ENCODE peak calls at places on chromosomes 4 and X, in six cellular contexts. One of them, this sample, is unnamed.
A peak's percentile ranks its signal among the peaks of the same experiment; 100 is the strongest.

GRCh38 chr4:177436456-177436855 is 5.8 kb downstream of the AGA start:
- DNase-seq in hepatocyte: no peak
- DNase-seq in cardiac muscle cell: no peak
- DNase-seq in ovary: peak; percentile 63
- DNase-seq in left ventricle myocardium inferior: no peak
- DNase-seq in aorta: no peak
- DNase-seq in this sample: no peak

GRCh38 chr4:171979461-171979860 is 166.3 kb downstream of the GALNTL6 start:
- DNase-seq in hepatocyte: no peak
- DNase-seq in cardiac muscle cell: no peak
- DNase-seq in ovary: no peak
- DNase-seq in left ventricle myocardium inferior: no peak
- DNase-seq in aorta: no peak
- DNase-seq in this sample: no peak

GRCh38 chr4:159937595-159937994 is 834.7 kb downstream of the RAPGEF2 start:
- DNase-seq in hepatocyte: no peak
- DNase-seq in cardiac muscle cell: no peak
- DNase-seq in ovary: no peak
- DNase-seq in left ventricle myocardium inferior: no peak
- DNase-seq in aorta: no peak
- DNase-seq in this sample: no peak

GRCh38 chr4:83335691-83336090 is 1.0 kb upstream of the HPSE start:
- DNase-seq in hepatocyte: no peak
- DNase-seq in cardiac muscle cell: peak; percentile 23
- DNase-seq in ovary: no peak
- DNase-seq in left ventricle myocardium inferior: no peak
- DNase-seq in aorta: no peak
- DNase-seq in this sample: no peak

GRCh38 chrX:155957843-155958242 is 39.7 kb upstream of the IL9R start:
- DNase-seq in hepatocyte: no peak
- DNase-seq in cardiac muscle cell: no peak
- DNase-seq in ovary: no peak
- DNase-seq in left ventricle myocardium inferior: no peak
- DNase-seq in aorta: no peak
- DNase-seq in this sample: no peak

GRCh38 chr4:39616651-39617050 is 22.0 kb downstream of the SMIM14 start:
- DNase-seq in hepatocyte: no peak
- DNase-seq in cardiac muscle cell: peak; percentile 51
- DNase-seq in ovary: no peak
- DNase-seq in left ventricle myocardium inferior: no peak
- DNase-seq in aorta: no peak
- DNase-seq in this sample: no peak

GRCh38 chr4:185183622-185184281 is 20.0 kb downstream of the CFAP97 start:
- DNase-seq in hepatocyte: peak; percentile 95
- DNase-seq in cardiac muscle cell: peak; percentile 95
- DNase-seq in ovary: peak; percentile 73
- DNase-seq in left ventricle myocardium inferior: peak; percentile 53
- DNase-seq in aorta: peak; percentile 79
- DNase-seq in this sample: no peak

GRCh38 chr4:128848461-128848860 is 39.0 kb downstream of the JADE1 start:
- DNase-seq in hepatocyte: no peak
- DNase-seq in cardiac muscle cell: no peak
- DNase-seq in ovary: no peak
- DNase-seq in left ventricle myocardium inferior: no peak
- DNase-seq in aorta: no peak
- DNase-seq in this sample: no peak

GRCh38 chr4:40455340-40455902 is 120.3 kb downstream of the CHRNA9 start:
- DNase-seq in hepatocyte: no peak
- DNase-seq in cardiac muscle cell: peak; percentile 47
- DNase-seq in ovary: no peak
- DNase-seq in left ventricle myocardium inferior: no peak
- DNase-seq in aorta: no peak
- DNase-seq in this sample: peak; percentile 74

GRCh38 chrX:152259150-152259549 is 120.8 kb upstream of the MAGEA10 start:
- DNase-seq in hepatocyte: no peak
- DNase-seq in cardiac muscle cell: no peak
- DNase-seq in ovary: no peak
- DNase-seq in left ventricle myocardium inferior: peak; percentile 24
- DNase-seq in aorta: no peak
- DNase-seq in this sample: no peak

DNA sequence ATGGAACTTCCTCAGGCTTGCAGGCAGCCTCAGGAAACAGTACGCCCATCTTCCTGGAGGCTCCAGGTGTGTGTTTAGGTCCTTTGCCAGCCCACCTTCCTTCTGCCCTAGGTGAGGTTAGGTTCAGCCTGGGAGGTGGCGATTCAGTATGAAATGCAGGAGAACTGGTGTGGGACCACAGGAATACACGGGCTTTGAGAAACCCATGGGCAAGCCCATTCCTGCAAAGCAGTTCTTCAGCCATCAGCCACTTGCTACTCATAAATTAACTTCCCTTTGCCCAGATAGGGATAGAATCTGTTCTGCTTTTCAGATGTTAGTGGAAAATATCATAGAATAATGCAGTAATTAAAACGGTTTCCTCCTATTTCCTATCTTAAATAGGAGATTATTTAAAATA is 32.2 kb downstream of the TBC1D14 start:
- DNase-seq in hepatocyte: no peak
- DNase-seq in cardiac muscle cell: no peak
- DNase-seq in ovary: no peak
- DNase-seq in left ventricle myocardium inferior: no peak
- DNase-seq in aorta: no peak
- DNase-seq in this sample: no peak
- H3K4me1 ChIP-seq in hepatocyte: peaks cover 47% of the 10 kb centered on the region
- H3K4me1 ChIP-seq in cardiac muscle cell: peaks cover 16% of the 10 kb centered on the region
- H3K4me1 ChIP-seq in ovary: peaks cover 12% of the 10 kb centered on the region
- H3K4me1 ChIP-seq in left ventricle myocardium inferior: peaks cover 53% of the 10 kb centered on the region
- H3K4me1 ChIP-seq in aorta: no peaks in the 10 kb centered on the region
- H3K4me1 ChIP-seq in this sample: no peaks in the 10 kb centered on the region

GRCh38 chr4:7009591-7009990 is 33.6 kb upstream of the TADA2B start:
- DNase-seq in hepatocyte: no peak
- DNase-seq in cardiac muscle cell: no peak
- DNase-seq in ovary: no peak
- DNase-seq in left ventricle myocardium inferior: no peak
- DNase-seq in aorta: no peak
- DNase-seq in this sample: no peak
- H3K36me3 ChIP-seq in hepatocyte: no peaks in the 10 kb centered on the region
- H3K36me3 ChIP-seq in cardiac muscle cell: peaks cover 17% of the 10 kb centered on the region
- H3K36me3 ChIP-seq in ovary: no peaks in the 10 kb centered on the region
- H3K36me3 ChIP-seq in left ventricle myocardium inferior: peaks cover 90% of the 10 kb centered on the region
- H3K36me3 ChIP-seq in aorta: peaks cover 8% of the 10 kb centered on the region
- H3K36me3 ChIP-seq in this sample: peaks cover 2% of the 10 kb centered on the region

GRCh38 chrX:2697306-2697705 is 6.2 kb downstream of the CD99 start:
- DNase-seq in hepatocyte: no peak
- DNase-seq in cardiac muscle cell: no peak
- DNase-seq in ovary: no peak
- DNase-seq in left ventricle myocardium inferior: no peak
- DNase-seq in aorta: no peak
- DNase-seq in this sample: no peak

GRCh38 chrX:2697741-2698294 is 6.7 kb downstream of the CD99 start:
- DNase-seq in hepatocyte: no peak
- DNase-seq in cardiac muscle cell: no peak
- DNase-seq in ovary: no peak
- DNase-seq in left ventricle myocardium inferior: no peak
- DNase-seq in aorta: no peak
- DNase-seq in this sample: no peak

GRCh38 chrX:2698604-2699003 is 7.5 kb downstream of the CD99 start:
- DNase-seq in hepatocyte: no peak
- DNase-seq in cardiac muscle cell: no peak
- DNase-seq in ovary: no peak
- DNase-seq in left ventricle myocardium inferior: no peak
- DNase-seq in aorta: no peak
- DNase-seq in this sample: no peak

GRCh38 chrX:2694868-2695267 is 3.8 kb downstream of the CD99 start:
- DNase-seq in hepatocyte: no peak
- DNase-seq in cardiac muscle cell: no peak
- DNase-seq in ovary: no peak
- DNase-seq in left ventricle myocardium inferior: no peak
- DNase-seq in aorta: no peak
- DNase-seq in this sample: no peak

DNA sequence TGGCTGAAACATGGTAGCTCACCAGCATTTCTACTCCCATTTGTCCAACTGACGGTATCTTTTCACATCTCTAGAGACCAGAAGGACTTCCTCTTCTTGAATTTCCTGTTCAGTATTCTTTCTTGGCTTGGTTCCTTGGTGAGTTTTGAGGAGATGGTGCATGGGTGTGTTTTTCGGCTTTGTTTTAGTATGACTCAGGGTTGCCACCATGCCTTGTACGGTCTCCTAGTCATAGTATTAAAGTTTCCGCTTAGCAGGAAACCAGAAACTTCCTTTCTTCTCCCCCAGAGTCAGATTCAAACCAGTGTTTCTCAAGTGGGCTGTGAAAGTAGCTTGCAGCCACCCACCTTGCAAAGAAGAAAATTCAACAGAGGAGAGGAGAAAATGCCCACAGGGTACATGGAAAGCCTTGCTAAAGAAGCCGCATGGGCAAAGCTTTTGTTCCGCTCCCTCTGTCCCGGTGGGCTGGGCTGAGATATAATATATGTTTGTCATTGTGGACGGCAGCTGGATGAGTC is 5.7 kb downstream of the CD99 start:
- DNase-seq in hepatocyte: no peak
- DNase-seq in cardiac muscle cell: peak; percentile 85
- DNase-seq in ovary: no peak
- DNase-seq in left ventricle myocardium inferior: no peak
- DNase-seq in aorta: no peak
- DNase-seq in this sample: no peak
- H3K4me3 ChIP-seq in hepatocyte: no peak overlapping the region
- H3K4me3 ChIP-seq in cardiac muscle cell: no peak overlapping the region
- H3K4me3 ChIP-seq in ovary: no peak overlapping the region
- H3K4me3 ChIP-seq in left ventricle myocardium inferior: peak overlapping the region; percentile 28
- H3K4me3 ChIP-seq in aorta: no peak overlapping the region
- H3K4me3 ChIP-seq in this sample: no peak overlapping the region

DNA sequence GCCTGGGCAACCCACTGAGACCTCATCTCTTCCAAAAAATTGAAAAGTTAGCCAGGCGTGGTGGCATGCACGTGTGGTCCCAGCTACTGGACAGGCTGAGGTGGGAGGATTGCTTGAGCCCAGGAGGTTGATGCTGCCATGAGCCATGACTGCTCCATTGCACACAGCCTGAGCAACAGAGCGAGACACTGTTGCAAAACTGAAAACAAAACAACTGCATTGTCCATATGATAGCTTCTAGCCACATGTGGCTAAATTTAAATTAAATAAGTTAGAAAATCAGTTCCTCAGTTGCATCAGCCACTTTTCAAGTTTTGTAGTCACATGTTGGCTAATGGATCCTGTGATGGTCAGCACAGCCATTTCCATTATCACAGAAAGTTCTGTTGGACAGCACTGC is 67.9 kb downstream of the GAB1 start:
- DNase-seq in hepatocyte: no peak
- DNase-seq in cardiac muscle cell: no peak
- DNase-seq in ovary: no peak
- DNase-seq in left ventricle myocardium inferior: no peak
- DNase-seq in aorta: no peak
- DNase-seq in this sample: no peak
- H3K4me1 ChIP-seq in hepatocyte: peaks cover 7% of the 10 kb centered on the region
- H3K4me1 ChIP-seq in cardiac muscle cell: peaks cover 17% of the 10 kb centered on the region
- H3K4me1 ChIP-seq in ovary: peaks cover 28% of the 10 kb centered on the region
- H3K4me1 ChIP-seq in left ventricle myocardium inferior: peaks cover 100% of the 10 kb centered on the region
- H3K4me1 ChIP-seq in aorta: peaks cover 12% of the 10 kb centered on the region
- H3K4me1 ChIP-seq in this sample: no peaks in the 10 kb centered on the region

DNA sequence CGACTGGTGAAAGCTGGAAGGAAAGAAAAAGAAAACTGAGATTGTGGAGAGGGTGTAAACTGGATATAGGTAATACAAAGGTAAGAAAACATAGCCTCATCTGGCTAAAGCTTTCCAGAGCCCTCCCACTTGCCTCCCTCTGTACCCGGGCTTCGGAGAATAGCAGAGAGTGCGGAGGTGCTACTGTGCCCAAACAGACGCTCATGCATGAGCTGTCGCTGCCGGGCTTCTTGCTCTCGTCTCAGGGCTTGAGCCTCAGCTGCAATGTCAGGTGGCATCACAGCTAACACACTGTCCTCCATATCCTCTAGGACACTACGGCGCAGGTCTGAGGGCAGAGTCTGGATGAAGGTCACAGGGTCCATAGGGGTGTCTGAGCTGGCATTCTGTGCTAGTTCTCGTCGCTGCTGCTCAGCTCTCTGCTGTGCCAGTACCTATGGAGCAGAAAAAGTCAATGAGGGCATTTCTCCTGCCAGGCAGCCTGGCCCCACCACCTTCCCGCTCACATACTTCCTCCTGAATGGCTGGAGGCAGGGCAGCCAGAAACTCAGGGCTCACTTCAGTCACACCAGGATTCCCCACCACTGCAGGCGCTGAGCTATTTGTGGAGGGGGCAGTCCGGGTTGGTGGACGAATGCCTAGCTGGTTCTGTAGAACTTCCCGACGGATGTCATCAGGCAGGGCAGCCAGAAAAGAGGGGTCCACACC is 116.7 kb upstream of the HSD17B10 start:
- DNase-seq in hepatocyte: no peak
- DNase-seq in cardiac muscle cell: no peak
- DNase-seq in ovary: no peak
- DNase-seq in left ventricle myocardium inferior: no peak
- DNase-seq in aorta: no peak
- DNase-seq in this sample: no peak
- H3K36me3 ChIP-seq in hepatocyte: no peaks in the 10 kb centered on the region
- H3K36me3 ChIP-seq in cardiac muscle cell: peaks cover 33% of the 10 kb centered on the region
- H3K36me3 ChIP-seq in ovary: no peaks in the 10 kb centered on the region
- H3K36me3 ChIP-seq in left ventricle myocardium inferior: peaks cover 88% of the 10 kb centered on the region
- H3K36me3 ChIP-seq in aorta: no peaks in the 10 kb centered on the region
- H3K36me3 ChIP-seq in this sample: peaks cover 53% of the 10 kb centered on the region

GRCh38 chr4:173521474-173522159 is 8.4 kb downstream of the HAND2 start:
- DNase-seq in hepatocyte: no peak
- DNase-seq in cardiac muscle cell: no peak
- DNase-seq in ovary: peak; percentile 66
- DNase-seq in left ventricle myocardium inferior: peak; percentile 63
- DNase-seq in aorta: no peak
- DNase-seq in this sample: no peak
- H3K4me3 ChIP-seq in hepatocyte: peak overlapping the region; percentile 5
- H3K4me3 ChIP-seq in cardiac muscle cell: peak overlapping the region; percentile 96
- H3K4me3 ChIP-seq in ovary: peak overlapping the region; percentile 51
- H3K4me3 ChIP-seq in left ventricle myocardium inferior: peak overlapping the region; percentile 84
- H3K4me3 ChIP-seq in aorta: peak overlapping the region; percentile 1
- H3K4me3 ChIP-seq in this sample: no peak overlapping the region

DNA sequence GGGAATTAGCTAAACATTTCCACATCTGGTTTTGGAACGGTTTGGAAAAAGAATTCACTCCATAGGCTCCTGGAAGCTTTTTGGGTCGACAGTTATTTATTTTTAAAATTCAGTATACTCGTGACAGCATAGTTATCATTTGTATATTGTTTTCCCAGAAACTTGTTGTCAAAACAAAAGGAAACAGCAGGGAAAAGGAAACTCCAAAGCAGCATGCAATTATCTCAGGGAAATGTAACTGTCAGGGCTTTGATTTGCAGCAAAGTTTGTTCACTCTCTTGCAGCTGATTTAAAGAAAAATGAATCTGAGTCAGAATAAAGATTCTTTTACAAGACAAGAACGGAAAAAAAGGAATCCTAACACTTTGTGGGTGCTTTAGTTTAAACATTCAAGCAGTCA is 86.4 kb downstream of the PLAC1 start:
- DNase-seq in hepatocyte: no peak
- DNase-seq in cardiac muscle cell: peak; percentile 21
- DNase-seq in ovary: no peak
- DNase-seq in left ventricle myocardium inferior: no peak
- DNase-seq in aorta: no peak
- DNase-seq in this sample: no peak
- H3K4me1 ChIP-seq in hepatocyte: no peaks in the 10 kb centered on the region
- H3K4me1 ChIP-seq in cardiac muscle cell: peaks cover 30% of the 10 kb centered on the region
- H3K4me1 ChIP-seq in ovary: no peaks in the 10 kb centered on the region
- H3K4me1 ChIP-seq in left ventricle myocardium inferior: peaks cover 20% of the 10 kb centered on the region
- H3K4me1 ChIP-seq in aorta: no peaks in the 10 kb centered on the region
- H3K4me1 ChIP-seq in this sample: no peaks in the 10 kb centered on the region